ENCODE peak calls at places on chromosomes 16 and 17, in ten cellular contexts. One of them, this sample, is unnamed.

GRCh38 chr17:38464723-38465419 is 36.6 kb downstream of the ARHGAP23 start:
- DNase-seq in foreskin fibroblast: peak
- DNase-seq in T-cell: no peak
- DNase-seq in activated CD4-positive, alpha-beta T cell treated with anti-CD3 and anti-CD28 coated beads, Interleukin-2, amount 50 U/mL, for 1 hour: no peak
- DNase-seq in right cardiac atrium: peak
- DNase-seq in suprapubic skin: peak
- DNase-seq in iPS DF 19.7: no peak
- DNase-seq in naive B cell: no peak
- DNase-seq in LoVo: peak
- DNase-seq in endothelial cell of umbilical vein: peak
- DNase-seq in this sample: peak

GRCh38 chr17:4607261-4607731 is 23.0 kb downstream of the SMTNL2 start:
- DNase-seq in foreskin fibroblast: no peak
- DNase-seq in T-cell: no peak
- DNase-seq in activated CD4-positive, alpha-beta T cell treated with anti-CD3 and anti-CD28 coated beads, Interleukin-2, amount 50 U/mL, for 1 hour: no peak
- DNase-seq in right cardiac atrium: peak
- DNase-seq in suprapubic skin: no peak
- DNase-seq in iPS DF 19.7: no peak
- DNase-seq in naive B cell: no peak
- DNase-seq in LoVo: no peak
- DNase-seq in endothelial cell of umbilical vein: no peak
- DNase-seq in this sample: no peak

GRCh38 chr17:80771612-80772005 is 220.0 kb upstream of the CHMP6 start:
- DNase-seq in foreskin fibroblast: no peak
- DNase-seq in T-cell: no peak
- DNase-seq in activated CD4-positive, alpha-beta T cell treated with anti-CD3 and anti-CD28 coated beads, Interleukin-2, amount 50 U/mL, for 1 hour: no peak
- DNase-seq in right cardiac atrium: no peak
- DNase-seq in suprapubic skin: no peak
- DNase-seq in iPS DF 19.7: no peak
- DNase-seq in naive B cell: no peak
- DNase-seq in LoVo: no peak
- DNase-seq in endothelial cell of umbilical vein: no peak
- DNase-seq in this sample: no peak

GRCh38 chr17:38750312-38751121 is 2.0 kb upstream of the PSMB3 start:
- DNase-seq in foreskin fibroblast: no peak
- DNase-seq in T-cell: no peak
- DNase-seq in activated CD4-positive, alpha-beta T cell treated with anti-CD3 and anti-CD28 coated beads, Interleukin-2, amount 50 U/mL, for 1 hour: no peak
- DNase-seq in right cardiac atrium: peak
- DNase-seq in suprapubic skin: no peak
- DNase-seq in iPS DF 19.7: no peak
- DNase-seq in naive B cell: no peak
- DNase-seq in LoVo: peak
- DNase-seq in endothelial cell of umbilical vein: peak
- DNase-seq in this sample: no peak

GRCh38 chr16:55189179-55189578 is 134.8 kb upstream of the IRX6 start:
- DNase-seq in foreskin fibroblast: no peak
- DNase-seq in T-cell: no peak
- DNase-seq in activated CD4-positive, alpha-beta T cell treated with anti-CD3 and anti-CD28 coated beads, Interleukin-2, amount 50 U/mL, for 1 hour: no peak
- DNase-seq in right cardiac atrium: no peak
- DNase-seq in suprapubic skin: no peak
- DNase-seq in iPS DF 19.7: no peak
- DNase-seq in naive B cell: no peak
- DNase-seq in LoVo: no peak
- DNase-seq in endothelial cell of umbilical vein: no peak
- DNase-seq in this sample: no peak

GRCh38 chr17:35101036-35101435 is 18.6 kb downstream of the RAD51D start:
- DNase-seq in foreskin fibroblast: no peak
- DNase-seq in T-cell: no peak
- DNase-seq in activated CD4-positive, alpha-beta T cell treated with anti-CD3 and anti-CD28 coated beads, Interleukin-2, amount 50 U/mL, for 1 hour: no peak
- DNase-seq in right cardiac atrium: no peak
- DNase-seq in suprapubic skin: peak
- DNase-seq in iPS DF 19.7: no peak
- DNase-seq in naive B cell: no peak
- DNase-seq in LoVo: no peak
- DNase-seq in endothelial cell of umbilical vein: no peak
- DNase-seq in this sample: no peak

GRCh38 chr17:72122668-72123495 is 2.1 kb downstream of the SOX9 start:
- DNase-seq in foreskin fibroblast: peak
- DNase-seq in T-cell: no peak
- DNase-seq in activated CD4-positive, alpha-beta T cell treated with anti-CD3 and anti-CD28 coated beads, Interleukin-2, amount 50 U/mL, for 1 hour: no peak
- DNase-seq in right cardiac atrium: peak
- DNase-seq in suprapubic skin: peak
- DNase-seq in iPS DF 19.7: no peak
- DNase-seq in naive B cell: no peak
- DNase-seq in LoVo: no peak
- DNase-seq in endothelial cell of umbilical vein: no peak
- DNase-seq in this sample: no peak

GRCh38 chr17:71632328-71632727 is 488.5 kb upstream of the SOX9 start:
- DNase-seq in foreskin fibroblast: peak
- DNase-seq in T-cell: no peak
- DNase-seq in activated CD4-positive, alpha-beta T cell treated with anti-CD3 and anti-CD28 coated beads, Interleukin-2, amount 50 U/mL, for 1 hour: no peak
- DNase-seq in right cardiac atrium: no peak
- DNase-seq in suprapubic skin: no peak
- DNase-seq in iPS DF 19.7: no peak
- DNase-seq in naive B cell: no peak
- DNase-seq in LoVo: peak
- DNase-seq in endothelial cell of umbilical vein: no peak
- DNase-seq in this sample: no peak

GRCh38 chr17:77821114-77821513 is 137.4 kb upstream of the TNRC6C start:
- DNase-seq in foreskin fibroblast: no peak
- DNase-seq in T-cell: no peak
- DNase-seq in activated CD4-positive, alpha-beta T cell treated with anti-CD3 and anti-CD28 coated beads, Interleukin-2, amount 50 U/mL, for 1 hour: no peak
- DNase-seq in right cardiac atrium: peak
- DNase-seq in suprapubic skin: no peak
- DNase-seq in iPS DF 19.7: no peak
- DNase-seq in naive B cell: no peak
- DNase-seq in LoVo: no peak
- DNase-seq in endothelial cell of umbilical vein: no peak
- DNase-seq in this sample: no peak

GRCh38 chr17:28404812-28405570 is 1.0 kb downstream of the SLC46A1 start:
- DNase-seq in foreskin fibroblast: peak
- DNase-seq in T-cell: no peak
- DNase-seq in activated CD4-positive, alpha-beta T cell treated with anti-CD3 and anti-CD28 coated beads, Interleukin-2, amount 50 U/mL, for 1 hour: no peak
- DNase-seq in right cardiac atrium: peak
- DNase-seq in suprapubic skin: no peak
- DNase-seq in iPS DF 19.7: no peak
- DNase-seq in naive B cell: no peak
- DNase-seq in LoVo: no peak
- DNase-seq in endothelial cell of umbilical vein: no peak
- DNase-seq in this sample: no peak

GRCh38 chr17:41406205-41406604 is 8.8 kb upstream of the KRT31 start:
- DNase-seq in foreskin fibroblast: peak
- DNase-seq in T-cell: no peak
- DNase-seq in activated CD4-positive, alpha-beta T cell treated with anti-CD3 and anti-CD28 coated beads, Interleukin-2, amount 50 U/mL, for 1 hour: no peak
- DNase-seq in right cardiac atrium: no peak
- DNase-seq in suprapubic skin: no peak
- DNase-seq in iPS DF 19.7: no peak
- DNase-seq in naive B cell: no peak
- DNase-seq in LoVo: no peak
- DNase-seq in endothelial cell of umbilical vein: no peak
- DNase-seq in this sample: no peak

GRCh38 chr17:77476920-77477805 is 336.4 kb downstream of the SEC14L1 start:
- DNase-seq in foreskin fibroblast: peak
- DNase-seq in T-cell: no peak
- DNase-seq in activated CD4-positive, alpha-beta T cell treated with anti-CD3 and anti-CD28 coated beads, Interleukin-2, amount 50 U/mL, for 1 hour: no peak
- DNase-seq in right cardiac atrium: peak
- DNase-seq in suprapubic skin: no peak
- DNase-seq in iPS DF 19.7: no peak
- DNase-seq in naive B cell: no peak
- DNase-seq in LoVo: no peak
- DNase-seq in endothelial cell of umbilical vein: peak
- DNase-seq in this sample: no peak

GRCh38 chr17:75472119-75472518 is 15.7 kb downstream of the TMEM94 start:
- DNase-seq in foreskin fibroblast: no peak
- DNase-seq in T-cell: no peak
- DNase-seq in activated CD4-positive, alpha-beta T cell treated with anti-CD3 and anti-CD28 coated beads, Interleukin-2, amount 50 U/mL, for 1 hour: no peak
- DNase-seq in right cardiac atrium: no peak
- DNase-seq in suprapubic skin: no peak
- DNase-seq in iPS DF 19.7: no peak
- DNase-seq in naive B cell: no peak
- DNase-seq in LoVo: no peak
- DNase-seq in endothelial cell of umbilical vein: no peak
- DNase-seq in this sample: no peak

GRCh38 chr17:39036009-39036408 is 68.8 kb upstream of the FBXO47 start:
- DNase-seq in foreskin fibroblast: no peak
- DNase-seq in T-cell: no peak
- DNase-seq in activated CD4-positive, alpha-beta T cell treated with anti-CD3 and anti-CD28 coated beads, Interleukin-2, amount 50 U/mL, for 1 hour: no peak
- DNase-seq in right cardiac atrium: no peak
- DNase-seq in suprapubic skin: no peak
- DNase-seq in iPS DF 19.7: no peak
- DNase-seq in naive B cell: no peak
- DNase-seq in LoVo: peak
- DNase-seq in endothelial cell of umbilical vein: no peak
- DNase-seq in this sample: no peak

GRCh38 chr16:47750371-47750770 is 289.2 kb downstream of the PHKB start:
- DNase-seq in foreskin fibroblast: peak
- DNase-seq in T-cell: no peak
- DNase-seq in activated CD4-positive, alpha-beta T cell treated with anti-CD3 and anti-CD28 coated beads, Interleukin-2, amount 50 U/mL, for 1 hour: no peak
- DNase-seq in right cardiac atrium: no peak
- DNase-seq in suprapubic skin: no peak
- DNase-seq in iPS DF 19.7: no peak
- DNase-seq in naive B cell: no peak
- DNase-seq in LoVo: no peak
- DNase-seq in endothelial cell of umbilical vein: no peak
- DNase-seq in this sample: no peak

GRCh38 chr16:15811416-15811777 is 45.4 kb downstream of the MYH11 start:
- DNase-seq in foreskin fibroblast: no peak
- DNase-seq in T-cell: no peak
- DNase-seq in activated CD4-positive, alpha-beta T cell treated with anti-CD3 and anti-CD28 coated beads, Interleukin-2, amount 50 U/mL, for 1 hour: no peak
- DNase-seq in right cardiac atrium: no peak
- DNase-seq in suprapubic skin: no peak
- DNase-seq in iPS DF 19.7: no peak
- DNase-seq in naive B cell: no peak
- DNase-seq in LoVo: no peak
- DNase-seq in endothelial cell of umbilical vein: no peak
- DNase-seq in this sample: no peak

GRCh38 chr16:84054916-84055315 is 12.3 kb upstream of the SLC38A8 start:
- DNase-seq in foreskin fibroblast: no peak
- DNase-seq in T-cell: no peak
- DNase-seq in activated CD4-positive, alpha-beta T cell treated with anti-CD3 and anti-CD28 coated beads, Interleukin-2, amount 50 U/mL, for 1 hour: no peak
- DNase-seq in right cardiac atrium: no peak
- DNase-seq in suprapubic skin: peak
- DNase-seq in iPS DF 19.7: no peak
- DNase-seq in naive B cell: no peak
- DNase-seq in LoVo: no peak
- DNase-seq in endothelial cell of umbilical vein: no peak
- DNase-seq in this sample: no peak

GRCh38 chr17:41446806-41447205 is 6.0 kb upstream of the KRT38 start:
- DNase-seq in foreskin fibroblast: peak
- DNase-seq in T-cell: no peak
- DNase-seq in activated CD4-positive, alpha-beta T cell treated with anti-CD3 and anti-CD28 coated beads, Interleukin-2, amount 50 U/mL, for 1 hour: no peak
- DNase-seq in right cardiac atrium: no peak
- DNase-seq in suprapubic skin: no peak
- DNase-seq in iPS DF 19.7: no peak
- DNase-seq in naive B cell: no peak
- DNase-seq in LoVo: no peak
- DNase-seq in endothelial cell of umbilical vein: no peak
- DNase-seq in this sample: no peak

GRCh38 chr16:85687651-85688471 is 893 bp downstream of the GINS2 start:
- DNase-seq in foreskin fibroblast: no peak
- DNase-seq in T-cell: no peak
- DNase-seq in activated CD4-positive, alpha-beta T cell treated with anti-CD3 and anti-CD28 coated beads, Interleukin-2, amount 50 U/mL, for 1 hour: no peak
- DNase-seq in right cardiac atrium: peak
- DNase-seq in suprapubic skin: no peak
- DNase-seq in iPS DF 19.7: no peak
- DNase-seq in naive B cell: no peak
- DNase-seq in LoVo: no peak
- DNase-seq in endothelial cell of umbilical vein: no peak
- DNase-seq in this sample: no peak

GRCh38 chr16:76856112-76856511 is 334.9 kb upstream of the MON1B start:
- DNase-seq in foreskin fibroblast: no peak
- DNase-seq in T-cell: no peak
- DNase-seq in activated CD4-positive, alpha-beta T cell treated with anti-CD3 and anti-CD28 coated beads, Interleukin-2, amount 50 U/mL, for 1 hour: no peak
- DNase-seq in right cardiac atrium: no peak
- DNase-seq in suprapubic skin: no peak
- DNase-seq in iPS DF 19.7: no peak
- DNase-seq in naive B cell: no peak
- DNase-seq in LoVo: no peak
- DNase-seq in endothelial cell of umbilical vein: no peak
- DNase-seq in this sample: no peak

GRCh38 chr16:85360323-85361277 is 248.3 kb upstream of the CIBAR2 start:
- DNase-seq in foreskin fibroblast: no peak
- DNase-seq in T-cell: no peak
- DNase-seq in activated CD4-positive, alpha-beta T cell treated with anti-CD3 and anti-CD28 coated beads, Interleukin-2, amount 50 U/mL, for 1 hour: no peak
- DNase-seq in right cardiac atrium: peak
- DNase-seq in suprapubic skin: no peak
- DNase-seq in iPS DF 19.7: no peak
- DNase-seq in naive B cell: no peak
- DNase-seq in LoVo: no peak
- DNase-seq in endothelial cell of umbilical vein: no peak
- DNase-seq in this sample: no peak

GRCh38 chr17:58786586-58787295 is 31.1 kb downstream of the PPM1E start:
- DNase-seq in foreskin fibroblast: peak
- DNase-seq in T-cell: no peak
- DNase-seq in activated CD4-positive, alpha-beta T cell treated with anti-CD3 and anti-CD28 coated beads, Interleukin-2, amount 50 U/mL, for 1 hour: no peak
- DNase-seq in right cardiac atrium: no peak
- DNase-seq in suprapubic skin: no peak
- DNase-seq in iPS DF 19.7: no peak
- DNase-seq in naive B cell: no peak
- DNase-seq in LoVo: peak
- DNase-seq in endothelial cell of umbilical vein: peak
- DNase-seq in this sample: no peak

GRCh38 chr16:57994778-57995177 is 5.7 kb downstream of the ZNF319 start:
- DNase-seq in foreskin fibroblast: peak
- DNase-seq in T-cell: peak
- DNase-seq in activated CD4-positive, alpha-beta T cell treated with anti-CD3 and anti-CD28 coated beads, Interleukin-2, amount 50 U/mL, for 1 hour: peak
- DNase-seq in right cardiac atrium: peak
- DNase-seq in suprapubic skin: no peak
- DNase-seq in iPS DF 19.7: no peak
- DNase-seq in naive B cell: no peak
- DNase-seq in LoVo: peak
- DNase-seq in endothelial cell of umbilical vein: no peak
- DNase-seq in this sample: no peak

GRCh38 chr17:47810200-47810821 is 11.3 kb downstream of the OSBPL7 start:
- DNase-seq in foreskin fibroblast: peak
- DNase-seq in T-cell: no peak
- DNase-seq in activated CD4-positive, alpha-beta T cell treated with anti-CD3 and anti-CD28 coated beads, Interleukin-2, amount 50 U/mL, for 1 hour: no peak
- DNase-seq in right cardiac atrium: peak
- DNase-seq in suprapubic skin: peak
- DNase-seq in iPS DF 19.7: no peak
- DNase-seq in naive B cell: no peak
- DNase-seq in LoVo: peak
- DNase-seq in endothelial cell of umbilical vein: peak
- DNase-seq in this sample: no peak

GRCh38 chr17:30545024-30545423 is 67.8 kb downstream of the GOSR1 start:
- DNase-seq in foreskin fibroblast: no peak
- DNase-seq in T-cell: no peak
- DNase-seq in activated CD4-positive, alpha-beta T cell treated with anti-CD3 and anti-CD28 coated beads, Interleukin-2, amount 50 U/mL, for 1 hour: no peak
- DNase-seq in right cardiac atrium: no peak
- DNase-seq in suprapubic skin: no peak
- DNase-seq in iPS DF 19.7: no peak
- DNase-seq in naive B cell: no peak
- DNase-seq in LoVo: no peak
- DNase-seq in endothelial cell of umbilical vein: no peak
- DNase-seq in this sample: no peak

GRCh38 chr16:8579559-8579958 is 10.8 kb downstream of the TMEM114 start:
- DNase-seq in foreskin fibroblast: no peak
- DNase-seq in T-cell: no peak
- DNase-seq in activated CD4-positive, alpha-beta T cell treated with anti-CD3 and anti-CD28 coated beads, Interleukin-2, amount 50 U/mL, for 1 hour: no peak
- DNase-seq in right cardiac atrium: no peak
- DNase-seq in suprapubic skin: no peak
- DNase-seq in iPS DF 19.7: no peak
- DNase-seq in naive B cell: no peak
- DNase-seq in LoVo: no peak
- DNase-seq in endothelial cell of umbilical vein: no peak
- DNase-seq in this sample: no peak

GRCh38 chr16:4839942-4840341 is 7.1 kb downstream of the GLYR1 start:
- DNase-seq in foreskin fibroblast: no peak
- DNase-seq in T-cell: no peak
- DNase-seq in activated CD4-positive, alpha-beta T cell treated with anti-CD3 and anti-CD28 coated beads, Interleukin-2, amount 50 U/mL, for 1 hour: no peak
- DNase-seq in right cardiac atrium: no peak
- DNase-seq in suprapubic skin: no peak
- DNase-seq in iPS DF 19.7: no peak
- DNase-seq in naive B cell: no peak
- DNase-seq in LoVo: no peak
- DNase-seq in endothelial cell of umbilical vein: peak
- DNase-seq in this sample: no peak

GRCh38 chr16:78894872-78895271 is 705.7 kb downstream of the MAF start:
- DNase-seq in foreskin fibroblast: no peak
- DNase-seq in T-cell: no peak
- DNase-seq in activated CD4-positive, alpha-beta T cell treated with anti-CD3 and anti-CD28 coated beads, Interleukin-2, amount 50 U/mL, for 1 hour: peak
- DNase-seq in right cardiac atrium: no peak
- DNase-seq in suprapubic skin: no peak
- DNase-seq in iPS DF 19.7: no peak
- DNase-seq in naive B cell: no peak
- DNase-seq in LoVo: no peak
- DNase-seq in endothelial cell of umbilical vein: no peak
- DNase-seq in this sample: no peak

This sample was measured in osteocyte.